ENCODE peak calls at places on chromosomes 2 and 18, in eight cellular contexts. U is tibial nerve, O is HCT116, D is brain microvascular endothelial cell, B is left ventricle myocardium inferior, X is OCI-LY7, Z is neuronal stem cell, L is iPS DF 6.9. Y is an unnamed sample. For H3K36me3, the result is how much of the 10 kb centered on the place peaks cover.

GRCh38 chr2:96408631-96409542 is 73.3 kb downstream of the NCAPH start:
- DNase-seq in U (no peak), O (no peak), D (peak), B (peak), X (peak), Z (peak), L (no peak), Y (no peak)

GRCh38 chr2:68849579-68850030 is 21.6 kb downstream of the BMP10 start:
- DNase-seq in U (no peak), O (no peak), D (peak), B (no peak), X (no peak), Z (no peak), L (no peak), Y (no peak)

GRCh38 chr18:7766383-7766782 is 199.3 kb downstream of the PTPRM start:
- DNase-seq in U (no peak), O (no peak), D (no peak), B (no peak), X (no peak), Z (no peak), L (no peak), Y (no peak)

GRCh38 chr2:147275943-147276342 is 568.9 kb upstream of the ACVR2A start:
- DNase-seq in U (no peak), O (peak), D (peak), B (no peak), X (peak), Z (no peak), L (peak), Y (no peak)

GRCh38 chr18:6057604-6058003 is 162.3 kb upstream of the TMEM200C start:
- DNase-seq in U (no peak), O (no peak), D (peak), B (no peak), X (no peak), Z (no peak), L (no peak), Y (no peak)

GRCh38 chr2:134201559-134201958 is 52.3 kb upstream of the MGAT5 start:
- DNase-seq in U (no peak), O (no peak), D (no peak), B (peak), X (no peak), Z (no peak), L (no peak), Y (no peak)

GRCh38 chr2:84830095-84830494 is 50.8 kb downstream of the TRABD2A start:
- DNase-seq in U (no peak), O (no peak), D (no peak), B (peak), X (no peak), Z (no peak), L (no peak), Y (no peak)

GRCh38 chr18:33833847-33834246 is 255.8 kb downstream of the ASXL3 start:
- DNase-seq in U (no peak), O (no peak), D (no peak), B (no peak), X (peak), Z (no peak), L (no peak), Y (no peak)

GRCh38 chr2:221195829-221196228 is 376.3 kb downstream of the EPHA4 start:
- DNase-seq in U (no peak), O (no peak), D (no peak), B (no peak), X (no peak), Z (no peak), L (no peak), Y (no peak)

GRCh38 chr18:32507093-32507492 is 36.4 kb upstream of the GAREM1 start:
- DNase-seq in U (no peak), O (no peak), D (no peak), B (no peak), X (no peak), Z (no peak), L (no peak), Y (no peak)

GRCh38 chr2:46175409-46175808 is 121.8 kb upstream of the EPAS1 start:
- DNase-seq in U (no peak), O (no peak), D (peak), B (no peak), X (no peak), Z (no peak), L (no peak), Y (no peak)

GRCh38 chr18:48711651-48712486 is 173.0 kb downstream of the CTIF start:
- DNase-seq in U (no peak), O (peak), D (peak), B (no peak), X (peak), Z (peak), L (no peak), Y (no peak)

GRCh38 chr2:36509077-36509476 is 88.9 kb downstream of the FEZ2 start:
- DNase-seq in U (no peak), O (no peak), D (no peak), B (no peak), X (no peak), Z (no peak), L (no peak), Y (no peak)

GRCh38 chr2:2742745-2743144 is 411.7 kb upstream of the MYT1L start:
- DNase-seq in U (no peak), O (no peak), D (no peak), B (no peak), X (no peak), Z (no peak), L (no peak), Y (no peak)

GRCh38 chr2:111662771-111663470 is 221.1 kb downstream of the ANAPC1 start:
- DNase-seq in U (no peak), O (no peak), D (peak), B (no peak), X (no peak), Z (no peak), L (no peak), Y (no peak)

GRCh38 chr18:11570073-11570588 is 39.3 kb upstream of the SLC35G4 start:
- DNase-seq in U (no peak), O (no peak), D (no peak), B (no peak), X (no peak), Z (no peak), L (no peak), Y (no peak)

GRCh38 chr18:48941672-48942071 is 9.1 kb downstream of the SMAD7 start:
- DNase-seq in U (no peak), O (no peak), D (no peak), B (no peak), X (no peak), Z (no peak), L (no peak), Y (no peak)

GRCh38 chr2:73832905-73833304 is 4.1 kb downstream of the STAMBP start:
- DNase-seq in U (no peak), O (no peak), D (no peak), B (no peak), X (peak), Z (no peak), L (no peak), Y (no peak)

GRCh38 chr18:24016643-24017042 is 2.1 kb downstream of the TTC39C start:
- DNase-seq in U (no peak), O (peak), D (no peak), B (no peak), X (no peak), Z (no peak), L (no peak), Y (no peak)

GRCh38 chr18:46395795-46396194 is 261.2 kb downstream of the LOXHD1 start:
- DNase-seq in U (no peak), O (no peak), D (no peak), B (no peak), X (no peak), Z (no peak), L (no peak), Y (no peak)

GRCh38 chr2:64622443-64623231 is 31.1 kb downstream of the SERTAD2 start:
- DNase-seq in U (no peak), O (no peak), D (peak), B (no peak), X (no peak), Z (no peak), L (no peak), Y (no peak)

GRCh38 chr2:136917281-136917680 is 151.9 kb downstream of the THSD7B start:
- DNase-seq in U (no peak), O (no peak), D (no peak), B (no peak), X (no peak), Z (peak), L (no peak), Y (no peak)

GRCh38 chr18:50507120-50507590 is 52.7 kb upstream of the MAPK4 start:
- DNase-seq in U (peak), O (no peak), D (peak), B (peak), X (peak), Z (peak), L (peak), Y (no peak)

GRCh38 chr18:44852216-44852615 is 171.5 kb downstream of the SETBP1 start:
- DNase-seq in U (no peak), O (no peak), D (no peak), B (no peak), X (no peak), Z (no peak), L (no peak), Y (no peak)

GRCh38 chr18:8987250-8987649 is 115.2 kb upstream of the NDUFV2 start:
- DNase-seq in U (no peak), O (no peak), D (peak), B (no peak), X (no peak), Z (no peak), L (no peak), Y (no peak)

GRCh38 chr2:127657232-127657595 is 11.3 kb downstream of the GPR17 start:
- DNase-seq in U (no peak), O (no peak), D (no peak), B (peak), X (no peak), Z (no peak), L (no peak), Y (no peak)

DNA sequence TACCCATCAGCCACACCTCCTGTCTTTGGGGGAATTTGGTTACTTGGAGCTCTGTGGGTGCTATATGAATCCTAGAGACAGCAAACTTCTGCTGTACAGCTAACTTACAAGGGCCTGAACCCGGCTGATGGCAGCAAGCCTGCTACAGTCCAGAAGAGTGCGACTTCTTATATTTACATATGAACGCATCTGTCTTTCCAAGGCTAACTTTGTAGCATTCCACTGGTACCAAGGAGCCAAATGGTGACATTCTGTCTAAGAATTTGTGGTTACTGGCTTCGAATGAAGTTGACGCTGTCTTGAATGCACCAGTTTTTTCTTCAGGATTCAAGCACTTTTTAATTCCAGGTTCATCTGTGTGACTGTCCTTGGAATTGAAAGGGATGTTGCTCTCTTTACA is 42.5 kb downstream of the THUMPD2 start:
- DNase-seq in U (no peak), O (no peak), D (peak), B (no peak), X (no peak), Z (no peak), L (no peak), Y (no peak)
- H3K36me3 ChIP-seq in U (under half), O (under half), D (under half), B (half or more), X (half or more), Z (under half), L (under half), Y (under half)

GRCh38 chr2:121504316-121504715 is 26.4 kb upstream of the RNU4ATAC start:
- DNase-seq in U (no peak), O (no peak), D (no peak), B (no peak), X (no peak), Z (no peak), L (no peak), Y (no peak)
- H3K36me3 ChIP-seq in U (under half), O (under half), D (under half), B (under half), X (half or more), Z (under half), L (under half), Y (under half)

GRCh38 chr2:11785611-11785940 is 39.1 kb downstream of the LPIN1 start:
- DNase-seq in U (no peak), O (no peak), D (no peak), B (no peak), X (no peak), Z (no peak), L (no peak), Y (no peak)

GRCh38 chr2:11786592-11786991 is 40.2 kb downstream of the LPIN1 start:
- DNase-seq in U (no peak), O (no peak), D (no peak), B (no peak), X (no peak), Z (no peak), L (no peak), Y (no peak)

GRCh38 chr2:11786191-11786590 is 39.8 kb downstream of the LPIN1 start:
- DNase-seq in U (no peak), O (no peak), D (no peak), B (no peak), X (no peak), Z (no peak), L (no peak), Y (no peak)

GRCh38 chr2:11784747-11785610 is 38.5 kb downstream of the LPIN1 start:
- DNase-seq in U (no peak), O (no peak), D (peak), B (no peak), X (peak), Z (peak), L (peak), Y (peak)

DNA sequence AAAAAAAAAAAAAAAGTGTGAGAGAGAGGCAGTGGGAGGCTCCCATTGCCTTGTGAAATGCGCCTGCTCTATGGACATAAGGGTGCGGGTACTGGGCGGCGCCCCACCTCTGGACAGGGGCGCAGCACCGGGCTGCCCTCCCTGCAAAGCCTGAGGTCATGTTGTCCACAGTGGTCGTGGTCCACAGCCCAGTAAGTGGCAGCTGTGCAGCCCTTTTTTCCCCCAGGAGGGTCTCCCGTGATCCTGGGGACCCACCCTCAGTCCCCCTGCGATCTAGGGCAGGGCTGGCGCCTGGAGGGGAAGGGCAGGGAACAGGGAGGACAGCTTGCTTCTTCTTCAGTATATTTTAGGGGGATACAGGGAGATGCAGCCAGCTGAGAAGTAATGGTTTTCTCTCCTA is 37.9 kb downstream of the LPIN1 start:
- DNase-seq in U (no peak), O (no peak), D (no peak), B (no peak), X (no peak), Z (no peak), L (no peak), Y (no peak)
- H3K36me3 ChIP-seq in U (under half), O (under half), D (under half), B (half or more), X (half or more), Z (half or more), L (under half), Y (half or more)

GRCh38 chr18:683531-683930 is 26.1 kb downstream of the TYMS start:
- DNase-seq in U (no peak), O (no peak), D (no peak), B (no peak), X (no peak), Z (no peak), L (no peak), Y (no peak)

GRCh38 chr18:688322-688721 is 24.1 kb downstream of the ENOSF1 start:
- DNase-seq in U (no peak), O (no peak), D (no peak), B (no peak), X (no peak), Z (no peak), L (no peak), Y (no peak)

GRCh38 chr18:682833-683232 is 25.4 kb downstream of the TYMS start:
- DNase-seq in U (no peak), O (no peak), D (no peak), B (no peak), X (no peak), Z (no peak), L (no peak), Y (no peak)

GRCh38 chr18:686339-687111 is 25.9 kb downstream of the ENOSF1 start:
- DNase-seq in U (no peak), O (no peak), D (no peak), B (no peak), X (no peak), Z (peak), L (no peak), Y (no peak)

DNA sequence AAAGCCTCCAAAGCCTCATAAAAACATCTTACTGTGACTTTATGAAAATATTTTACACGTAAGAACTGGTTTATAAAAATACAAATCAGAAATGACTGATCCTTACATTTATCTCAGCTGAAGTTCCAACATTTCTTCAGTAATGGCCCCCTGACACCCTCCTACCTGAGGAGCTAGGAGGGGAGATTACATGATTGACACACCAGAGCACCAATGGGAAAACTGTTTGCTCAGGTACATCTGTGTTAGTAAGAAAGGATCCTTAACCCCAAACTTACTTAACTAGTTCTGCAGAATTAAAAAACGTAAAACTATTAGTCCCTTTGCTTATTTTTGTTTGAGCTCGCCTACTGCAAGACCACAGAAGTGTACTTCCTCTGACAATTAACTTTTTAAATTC is 27.0 kb downstream of the ENOSF1 start:
- DNase-seq in U (no peak), O (peak), D (no peak), B (no peak), X (no peak), Z (no peak), L (no peak), Y (no peak)
- H3K36me3 ChIP-seq in U (under half), O (under half), D (under half), B (under half), X (under half), Z (under half), L (under half), Y (under half)